ENCODE peak calls at places on chromosomes 11 and 22, in ten cellular contexts. T is lower lobe of right lung; P is hepatocyte; X is cardiac muscle cell; S is neural progenitor cell; H is H1; Z is DND-41; R is CD8-positive, alpha-beta T cell; G is endothelial cell of umbilical vein; K is body of pancreas. B is an unnamed sample.
A peak's percentile ranks its signal among the peaks of the same experiment; 100 is the strongest.

GRCh38 chr11:86923993-86924766 is 31.0 kb downstream of the FZD4 start:
- DNase-seq in T (no peak), P (peak; percentile 60), X (peak; percentile 55), S (peak; percentile 77), H (peak; percentile 60), Z (no peak), R (no peak), G (no peak), K (peak; percentile 37), B (no peak)

GRCh38 chr11:18321991-18322711 is at the start of the genes GTF2H1 and HPS5:
- DNase-seq in T (peak; percentile 96), P (peak; percentile 99), X (peak; percentile 99), S (peak; percentile 98), H (peak; percentile 91), Z (peak; percentile 96), R (peak; percentile 91), G (peak; percentile 98), K (peak; percentile 96), B (peak; percentile 99)

GRCh38 chr11:129324533-129325175 is 51.0 kb upstream of the BARX2 start:
- DNase-seq in T (no peak), P (peak; percentile 68), X (no peak), S (no peak), H (no peak), Z (no peak), R (no peak), G (no peak), K (peak; percentile 76), B (peak; percentile 62)

GRCh38 chr11:87063982-87064381 is 26.2 kb downstream of the TMEM135 start:
- DNase-seq in T (no peak), P (no peak), X (no peak), S (no peak), H (no peak), Z (no peak), R (no peak), G (no peak), K (no peak), B (no peak)

GRCh38 chr11:86477495-86478155 is 102.9 kb downstream of the CCDC81 start:
- DNase-seq in T (no peak), P (no peak), X (peak; percentile 83), S (no peak), H (no peak), Z (no peak), R (no peak), G (peak; percentile 84), K (no peak), B (no peak)

GRCh38 chr22:45170001-45170466 is 6.3 kb downstream of the NUP50 start:
- DNase-seq in T (no peak), P (no peak), X (peak; percentile 32), S (no peak), H (no peak), Z (no peak), R (no peak), G (no peak), K (no peak), B (no peak)

GRCh38 chr11:57094206-57094940 is 87.4 kb upstream of the LRRC55 start:
- DNase-seq in T (no peak), P (peak; percentile 21), X (no peak), S (no peak), H (no peak), Z (no peak), R (no peak), G (no peak), K (no peak), B (no peak)

GRCh38 chr11:111707039-111707690 is 59.0 kb downstream of the PPP2R1B start:
- DNase-seq in T (no peak), P (peak; percentile 62), X (peak; percentile 96), S (no peak), H (no peak), Z (no peak), R (no peak), G (peak; percentile 99), K (peak; percentile 76), B (peak; percentile 44)

GRCh38 chr11:107791343-107792048 is 67.1 kb downstream of the SLC35F2 start:
- DNase-seq in T (no peak), P (no peak), X (peak; percentile 10), S (no peak), H (no peak), Z (no peak), R (no peak), G (no peak), K (no peak), B (no peak)

GRCh38 chr11:6594142-6594768 is 9.2 kb downstream of the RRP8 start:
- DNase-seq in T (no peak), P (no peak), X (no peak), S (no peak), H (no peak), Z (no peak), R (no peak), G (no peak), K (no peak), B (no peak)

GRCh38 chr11:125671561-125671960 is 9.1 kb downstream of the ACRV1 start:
- DNase-seq in T (no peak), P (no peak), X (no peak), S (no peak), H (no peak), Z (no peak), R (no peak), G (peak; percentile 69), K (no peak), B (no peak)

GRCh38 chr11:102453286-102453797 is 777 bp upstream of the TMEM123 start:
- DNase-seq in T (no peak), P (peak; percentile 49), X (no peak), S (no peak), H (no peak), Z (no peak), R (no peak), G (no peak), K (no peak), B (no peak)

GRCh38 chr11:2677127-2677526 is 22.7 kb downstream of the KCNQ1OT1 start:
- DNase-seq in T (no peak), P (no peak), X (no peak), S (no peak), H (no peak), Z (no peak), R (no peak), G (no peak), K (no peak), B (no peak)

GRCh38 chr11:3153291-3153861 is 11.7 kb downstream of the OSBPL5 start:
- DNase-seq in T (peak; percentile 49), P (peak; percentile 38), X (peak; percentile 90), S (no peak), H (no peak), Z (no peak), R (no peak), G (no peak), K (peak; percentile 43), B (peak; percentile 37)

GRCh38 chr11:126046796-126047195 is 15.9 kb downstream of the CDON start:
- DNase-seq in T (no peak), P (no peak), X (no peak), S (no peak), H (no peak), Z (no peak), R (no peak), G (peak; percentile 54), K (no peak), B (no peak)

GRCh38 chr11:39365809-39366436 is 2093.5 kb downstream of the LRRC4C start:
- DNase-seq in T (no peak), P (peak; percentile 59), X (no peak), S (peak; percentile 20), H (no peak), Z (no peak), R (no peak), G (no peak), K (no peak), B (peak; percentile 9)

DNA sequence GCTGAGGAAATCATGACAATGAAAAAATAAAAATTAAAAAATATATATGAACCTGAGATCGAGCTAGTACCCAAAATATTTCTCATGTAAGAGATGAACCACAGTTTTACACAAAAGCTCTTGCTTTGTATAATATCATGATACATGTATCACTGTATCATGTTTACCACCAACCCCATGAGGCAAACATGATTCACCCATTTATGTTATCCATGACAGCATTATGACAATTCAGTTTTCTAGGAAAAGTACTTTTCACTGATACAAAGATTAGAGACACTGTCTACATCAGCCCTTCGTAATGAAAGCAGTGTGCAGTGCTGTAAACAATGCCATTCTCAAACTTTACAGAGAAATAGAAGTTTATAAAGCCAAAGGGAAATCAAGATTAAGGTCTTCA is 852.5 kb upstream of the LRRC4C start:
- DNase-seq in T (no peak), P (no peak), X (no peak), S (no peak), H (no peak), Z (no peak), R (no peak), G (no peak), K (no peak), B (no peak)
- H3K27ac ChIP-seq in T (no peak overlapping the region), P (no peak overlapping the region), X (no peak overlapping the region), S (no peak overlapping the region), H (no peak overlapping the region), Z (no peak overlapping the region), R (no peak overlapping the region), G (peak overlapping the region; percentile 19), K (no peak overlapping the region), B (no peak overlapping the region)

GRCh38 chr11:79980916-79981315 is 540.1 kb upstream of the TENM4 start:
- DNase-seq in T (no peak), P (no peak), X (no peak), S (no peak), H (no peak), Z (no peak), R (no peak), G (no peak), K (no peak), B (no peak)
- H3K4me1 ChIP-seq in T (no peaks in the 10 kb centered on the region), P (no peaks in the 10 kb centered on the region), X (no peaks in the 10 kb centered on the region), S (peaks cover 3% of the 10 kb centered on the region), H (no peaks in the 10 kb centered on the region), Z (no peaks in the 10 kb centered on the region), R (no peaks in the 10 kb centered on the region), G (no peaks in the 10 kb centered on the region), K (no peaks in the 10 kb centered on the region), B (no peaks in the 10 kb centered on the region)

DNA sequence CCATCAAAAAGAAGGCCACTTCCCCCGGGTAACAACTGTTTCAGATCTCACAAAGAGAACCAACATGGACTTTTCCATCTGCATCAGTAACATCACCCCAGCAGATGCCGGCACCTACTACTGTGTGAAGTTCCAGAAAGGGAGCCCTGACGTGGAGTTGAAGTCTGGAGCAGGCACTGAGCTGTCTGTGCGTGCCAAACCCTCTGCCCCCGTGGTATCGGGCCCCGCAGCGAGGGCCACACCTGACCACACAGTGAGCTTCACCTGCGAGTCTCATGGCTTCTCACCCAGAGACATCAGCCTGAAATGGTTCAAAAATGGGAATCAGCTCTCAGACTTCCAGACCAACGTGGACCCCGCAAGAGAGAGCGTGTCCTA is 3.7 kb downstream of the SEC14L6 start:
- DNase-seq in T (no peak), P (no peak), X (no peak), S (no peak), H (no peak), Z (no peak), R (no peak), G (no peak), K (no peak), B (no peak)
- H3K4me3 ChIP-seq in T (peak overlapping the region; percentile 51), P (no peak overlapping the region), X (no peak overlapping the region), S (peak overlapping the region; percentile 58), H (peak overlapping the region; percentile 23), Z (no peak overlapping the region), R (no peak overlapping the region), G (no peak overlapping the region), K (no peak overlapping the region), B (no peak overlapping the region)

GRCh38 chr11:76770642-76771445 is 12.3 kb upstream of the TSKU start:
- DNase-seq in T (no peak), P (peak; percentile 65), X (peak; percentile 77), S (peak; percentile 70), H (no peak), Z (no peak), R (no peak), G (no peak), K (peak; percentile 65), B (peak; percentile 66)
- H3K27ac ChIP-seq in T (peak overlapping the region; percentile 53), P (peak overlapping the region; percentile 81), X (no peak overlapping the region), S (peak overlapping the region; percentile 42), H (no peak overlapping the region), Z (no peak overlapping the region), R (no peak overlapping the region), G (no peak overlapping the region), K (no peak overlapping the region), B (peak overlapping the region; percentile 89)